ENCODE peak calls at places on chromosome 3, in five cellular contexts. B, T, M, G and V are unnamed samples.

GRCh38 chr3:150411106-150411460 is 3.0 kb downstream of the TSC22D2 start:
- DNase-seq in B (no peak), T (no peak), M (no peak), G (no peak), V (no peak)

GRCh38 chr3:53196575-53197407 is 35.8 kb downstream of the PRKCD start:
- DNase-seq in B (no peak), T (peak), M (no peak), G (no peak), V (no peak)

GRCh38 chr3:173538410-173538809 is 140.9 kb downstream of the NLGN1 start:
- DNase-seq in B (no peak), T (no peak), M (no peak), G (no peak), V (no peak)

GRCh38 chr3:981156-981555 is 111.7 kb upstream of the CNTN6 start:
- DNase-seq in B (no peak), T (no peak), M (no peak), G (no peak), V (no peak)

GRCh38 chr3:20668411-20668810 is 482.4 kb upstream of the SGO1 start:
- DNase-seq in B (no peak), T (no peak), M (no peak), G (no peak), V (no peak)

GRCh38 chr3:45593708-45594601 is 596 bp upstream of the LIMD1 start:
- DNase-seq in B (peak), T (peak), M (peak), G (peak), V (peak)

GRCh38 chr3:38603731-38604131 is 45.8 kb downstream of the SCN5A start:
- DNase-seq in B (no peak), T (no peak), M (no peak), G (no peak), V (no peak)

GRCh38 chr3:136932518-136932917 is 25.3 kb upstream of the IL20RB start:
- DNase-seq in B (no peak), T (peak), M (no peak), G (no peak), V (no peak)

GRCh38 chr3:126973814-126974213 is 9.1 kb upstream of the PLXNA1 start:
- DNase-seq in B (no peak), T (no peak), M (no peak), G (no peak), V (no peak)

GRCh38 chr3:196219194-196219969 is 3.0 kb downstream of the SLC51A start:
- DNase-seq in B (peak), T (peak), M (peak), G (no peak), V (peak)

GRCh38 chr3:142211034-142211433 is 14.4 kb downstream of the GK5 start:
- DNase-seq in B (no peak), T (no peak), M (no peak), G (no peak), V (no peak)

GRCh38 chr3:125033135-125033534 is 22.7 kb downstream of the HEG1 start:
- DNase-seq in B (no peak), T (no peak), M (no peak), G (no peak), V (no peak)

GRCh38 chr3:29156071-29156715 is 124.7 kb upstream of the RBMS3 start:
- DNase-seq in B (no peak), T (peak), M (no peak), G (no peak), V (peak)

GRCh38 chr3:49654955-49655556 is 19.1 kb upstream of the APEH start:
- DNase-seq in B (no peak), T (no peak), M (peak), G (no peak), V (no peak)

GRCh38 chr3:151770941-151771340 is 37.2 kb downstream of the AADACL2 start:
- DNase-seq in B (no peak), T (no peak), M (no peak), G (no peak), V (peak)

GRCh38 chr3:15010664-15011063 is 54.5 kb downstream of the MRPS25 start:
- DNase-seq in B (no peak), T (peak), M (no peak), G (no peak), V (no peak)

GRCh38 chr3:14848906-14849305 is 30.1 kb downstream of the FGD5 start:
- DNase-seq in B (no peak), T (no peak), M (no peak), G (no peak), V (no peak)

GRCh38 chr3:52606373-52607085 is 70.1 kb downstream of the UQCC5 start:
- DNase-seq in B (no peak), T (peak), M (peak), G (no peak), V (no peak)

GRCh38 chr3:55813268-55814097 is 326.4 kb upstream of the WNT5A start:
- DNase-seq in B (no peak), T (no peak), M (no peak), G (no peak), V (no peak)

GRCh38 chr3:59456852-59457485 is 407.1 kb upstream of the CFAP20DC start:
- DNase-seq in B (no peak), T (no peak), M (no peak), G (no peak), V (no peak)

GRCh38 chr3:149151843-149152242 is 22.4 kb downstream of the HPS3 start:
- DNase-seq in B (no peak), T (peak), M (no peak), G (no peak), V (peak)

GRCh38 chr3:186471781-186472180 is 72.4 kb downstream of the CRYGS start:
- DNase-seq in B (no peak), T (no peak), M (no peak), G (no peak), V (no peak)

GRCh38 chr3:124858275-124858674 is 28.9 kb downstream of the ITGB5 start:
- DNase-seq in B (no peak), T (peak), M (no peak), G (no peak), V (peak)

GRCh38 chr3:52890735-52891134 is 6.6 kb downstream of the STIMATE start:
- DNase-seq in B (no peak), T (no peak), M (no peak), G (no peak), V (no peak)

GRCh38 chr3:11187678-11188077 is 33.4 kb downstream of the HRH1 start:
- DNase-seq in B (no peak), T (peak), M (no peak), G (no peak), V (no peak)

GRCh38 chr3:180223268-180223667 is 186.5 kb upstream of the PEX5L start:
- DNase-seq in B (no peak), T (no peak), M (no peak), G (no peak), V (no peak)

GRCh38 chr3:13769422-13769821 is 110.4 kb downstream of the WNT7A start:
- DNase-seq in B (no peak), T (no peak), M (no peak), G (no peak), V (no peak)

GRCh38 chr3:29335921-29336320 is 55.0 kb downstream of the RBMS3 start:
- DNase-seq in B (no peak), T (no peak), M (no peak), G (no peak), V (no peak)

GRCh38 chr3:168416446-168416845 is 320.7 kb upstream of the GOLIM4 start:
- DNase-seq in B (no peak), T (no peak), M (no peak), G (no peak), V (no peak)

GRCh38 chr3:42702982-42703694 is 540 bp upstream of the HHATL start:
- DNase-seq in B (no peak), T (no peak), M (no peak), G (no peak), V (no peak)

GRCh38 chr3:33063651-33064051 is 33.3 kb downstream of the GLB1 start:
- DNase-seq in B (no peak), T (peak), M (no peak), G (no peak), V (peak)

GRCh38 chr3:49410844-49411549 is 779 bp downstream of the RHOA start:
- DNase-seq in B (no peak), T (no peak), M (no peak), G (no peak), V (no peak)

GRCh38 chr3:39804951-39805350 is 4.5 kb upstream of the MYRIP start:
- DNase-seq in B (no peak), T (no peak), M (no peak), G (no peak), V (peak)

GRCh38 chr3:193593666-193594025 is 638 bp downstream of the OPA1 start:
- DNase-seq in B (no peak), T (peak), M (no peak), G (peak), V (peak)

GRCh38 chr3:81425198-81425868 is 336.1 kb downstream of the GBE1 start:
- DNase-seq in B (no peak), T (peak), M (no peak), G (no peak), V (no peak)

GRCh38 chr3:108940568-108941285 is 13.0 kb downstream of the GUCA1C start:
- DNase-seq in B (no peak), T (no peak), M (no peak), G (no peak), V (no peak)

GRCh38 chr3:36380171-36381031 is at the start of gene STAC:
- DNase-seq in B (no peak), T (no peak), M (no peak), G (no peak), V (no peak)

GRCh38 chr3:143888846-143889245 is 40.6 kb upstream of the SLC9A9 start:
- DNase-seq in B (no peak), T (no peak), M (no peak), G (no peak), V (no peak)